ENCODE peak calls at places on chromosome 12, in nine cellular contexts. One of them, this sample, is unnamed.

GRCh38 chr12:91804533-91804932 is 341.1 kb downstream of the BTG1 start:
- DNase-seq in CD4-positive, alpha-beta T cell: no peak
- DNase-seq in fibroblast of pulmonary artery: no peak
- DNase-seq in brain microvascular endothelial cell: peak
- DNase-seq in AG04450: no peak
- DNase-seq in right lobe of liver: no peak
- DNase-seq in heart right ventricle: no peak
- DNase-seq in MCF 10A: peak
- DNase-seq in spleen: no peak
- DNase-seq in this sample: no peak

GRCh38 chr12:19959353-19959752 is 409.0 kb upstream of the PDE3A start:
- DNase-seq in CD4-positive, alpha-beta T cell: no peak
- DNase-seq in spleen: no peak
- DNase-seq in fibroblast of pulmonary artery: peak
- DNase-seq in MCF 10A: no peak
- DNase-seq in right lobe of liver: no peak
- DNase-seq in AG04450: no peak
- DNase-seq in heart right ventricle: no peak
- DNase-seq in brain microvascular endothelial cell: no peak
- DNase-seq in this sample: no peak

GRCh38 chr12:88299567-88300101 is 157.5 kb downstream of the TMTC3 start:
- DNase-seq in MCF 10A: peak
- DNase-seq in CD4-positive, alpha-beta T cell: no peak
- DNase-seq in right lobe of liver: no peak
- DNase-seq in heart right ventricle: no peak
- DNase-seq in brain microvascular endothelial cell: peak
- DNase-seq in fibroblast of pulmonary artery: peak
- DNase-seq in spleen: no peak
- DNase-seq in AG04450: peak
- DNase-seq in this sample: peak

GRCh38 chr12:46752396-46752795 is 73.4 kb downstream of the SLC38A4 start:
- DNase-seq in AG04450: no peak
- DNase-seq in fibroblast of pulmonary artery: no peak
- DNase-seq in right lobe of liver: no peak
- DNase-seq in heart right ventricle: no peak
- DNase-seq in CD4-positive, alpha-beta T cell: no peak
- DNase-seq in brain microvascular endothelial cell: no peak
- DNase-seq in spleen: no peak
- DNase-seq in MCF 10A: no peak
- DNase-seq in this sample: no peak

GRCh38 chr12:131912526-131913274 is 16.4 kb upstream of the PUS1 start:
- DNase-seq in CD4-positive, alpha-beta T cell: no peak
- DNase-seq in brain microvascular endothelial cell: peak
- DNase-seq in heart right ventricle: peak
- DNase-seq in right lobe of liver: peak
- DNase-seq in fibroblast of pulmonary artery: peak
- DNase-seq in AG04450: peak
- DNase-seq in spleen: no peak
- DNase-seq in MCF 10A: peak
- DNase-seq in this sample: no peak

GRCh38 chr12:50862316-50862715 is 19.6 kb downstream of the TMPRSS12 start:
- DNase-seq in heart right ventricle: no peak
- DNase-seq in right lobe of liver: no peak
- DNase-seq in brain microvascular endothelial cell: peak
- DNase-seq in MCF 10A: peak
- DNase-seq in AG04450: no peak
- DNase-seq in fibroblast of pulmonary artery: peak
- DNase-seq in CD4-positive, alpha-beta T cell: no peak
- DNase-seq in spleen: no peak
- DNase-seq in this sample: no peak

GRCh38 chr12:49098035-49098451 is 3.4 kb upstream of the DHH start:
- DNase-seq in MCF 10A: peak
- DNase-seq in right lobe of liver: no peak
- DNase-seq in brain microvascular endothelial cell: no peak
- DNase-seq in CD4-positive, alpha-beta T cell: peak
- DNase-seq in AG04450: no peak
- DNase-seq in heart right ventricle: no peak
- DNase-seq in fibroblast of pulmonary artery: peak
- DNase-seq in spleen: peak
- DNase-seq in this sample: peak

GRCh38 chr12:7017870-7018349 is 366 bp downstream of the LPCAT3 start:
- DNase-seq in AG04450: no peak
- DNase-seq in fibroblast of pulmonary artery: no peak
- DNase-seq in spleen: no peak
- DNase-seq in heart right ventricle: no peak
- DNase-seq in right lobe of liver: no peak
- DNase-seq in brain microvascular endothelial cell: peak
- DNase-seq in CD4-positive, alpha-beta T cell: no peak
- DNase-seq in MCF 10A: no peak
- DNase-seq in this sample: peak

GRCh38 chr12:83573676-83574075 is 887.0 kb downstream of the TMTC2 start:
- DNase-seq in AG04450: no peak
- DNase-seq in fibroblast of pulmonary artery: peak
- DNase-seq in right lobe of liver: no peak
- DNase-seq in CD4-positive, alpha-beta T cell: no peak
- DNase-seq in brain microvascular endothelial cell: peak
- DNase-seq in spleen: no peak
- DNase-seq in heart right ventricle: no peak
- DNase-seq in MCF 10A: peak
- DNase-seq in this sample: no peak

GRCh38 chr12:116092776-116093175 is 184.7 kb downstream of the MED13L start:
- DNase-seq in right lobe of liver: no peak
- DNase-seq in AG04450: no peak
- DNase-seq in fibroblast of pulmonary artery: no peak
- DNase-seq in heart right ventricle: no peak
- DNase-seq in spleen: no peak
- DNase-seq in CD4-positive, alpha-beta T cell: no peak
- DNase-seq in brain microvascular endothelial cell: no peak
- DNase-seq in MCF 10A: no peak
- DNase-seq in this sample: no peak

GRCh38 chr12:131139363-131140068 is 185.8 kb downstream of the ADGRD1 start:
- DNase-seq in CD4-positive, alpha-beta T cell: no peak
- DNase-seq in right lobe of liver: no peak
- DNase-seq in heart right ventricle: no peak
- DNase-seq in spleen: peak
- DNase-seq in brain microvascular endothelial cell: no peak
- DNase-seq in MCF 10A: no peak
- DNase-seq in fibroblast of pulmonary artery: no peak
- DNase-seq in AG04450: no peak
- DNase-seq in this sample: no peak

GRCh38 chr12:12592930-12593329 is 18.7 kb upstream of the CREBL2 start:
- DNase-seq in heart right ventricle: no peak
- DNase-seq in AG04450: no peak
- DNase-seq in MCF 10A: no peak
- DNase-seq in CD4-positive, alpha-beta T cell: no peak
- DNase-seq in fibroblast of pulmonary artery: peak
- DNase-seq in brain microvascular endothelial cell: peak
- DNase-seq in right lobe of liver: no peak
- DNase-seq in spleen: no peak
- DNase-seq in this sample: no peak

GRCh38 chr12:45231515-45232145 is 15.7 kb downstream of the ANO6 start:
- DNase-seq in MCF 10A: peak
- DNase-seq in CD4-positive, alpha-beta T cell: no peak
- DNase-seq in spleen: no peak
- DNase-seq in brain microvascular endothelial cell: peak
- DNase-seq in heart right ventricle: no peak
- DNase-seq in fibroblast of pulmonary artery: peak
- DNase-seq in AG04450: no peak
- DNase-seq in right lobe of liver: no peak
- DNase-seq in this sample: no peak

GRCh38 chr12:65905941-65906471 is 81.7 kb downstream of the HMGA2 start:
- DNase-seq in CD4-positive, alpha-beta T cell: no peak
- DNase-seq in spleen: no peak
- DNase-seq in right lobe of liver: no peak
- DNase-seq in brain microvascular endothelial cell: no peak
- DNase-seq in MCF 10A: no peak
- DNase-seq in fibroblast of pulmonary artery: no peak
- DNase-seq in AG04450: no peak
- DNase-seq in heart right ventricle: no peak
- DNase-seq in this sample: no peak

DNA sequence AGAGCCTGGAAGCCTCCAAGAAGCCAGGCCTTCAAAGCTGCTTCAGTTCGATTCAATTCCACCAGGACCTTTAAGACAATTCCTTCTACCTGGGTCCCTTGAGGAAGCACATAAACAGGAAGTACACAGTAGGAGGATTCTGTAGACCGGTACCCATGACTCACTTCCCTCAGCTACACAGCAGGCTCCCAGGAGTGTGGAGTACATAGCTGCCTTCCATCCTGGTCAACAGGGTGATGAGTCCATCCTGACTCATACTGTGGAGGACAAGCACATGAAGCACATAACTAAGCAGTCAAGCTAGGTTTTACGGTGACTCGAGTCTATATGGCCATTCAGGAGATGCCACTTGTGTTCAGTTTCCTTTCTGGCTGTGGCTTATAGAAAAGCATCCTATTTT is 197.6 kb upstream of the RBM19 start:
- DNase-seq in right lobe of liver: no peak
- DNase-seq in MCF 10A: peak
- DNase-seq in AG04450: peak
- DNase-seq in fibroblast of pulmonary artery: peak
- DNase-seq in CD4-positive, alpha-beta T cell: no peak
- DNase-seq in heart right ventricle: no peak
- DNase-seq in spleen: no peak
- DNase-seq in brain microvascular endothelial cell: peak
- DNase-seq in this sample: no peak
- TF ChIP-seq CTCF in right lobe of liver: no peak
- TF ChIP-seq CTCF in MCF 10A: no peak
- TF ChIP-seq CTCF in AG04450: no peak
- TF ChIP-seq CTCF in fibroblast of pulmonary artery: no peak
- TF ChIP-seq CTCF in CD4-positive, alpha-beta T cell: no peak
- TF ChIP-seq CTCF in heart right ventricle: no peak
- TF ChIP-seq CTCF in spleen: no peak
- TF ChIP-seq CTCF in brain microvascular endothelial cell: no peak
- TF ChIP-seq CTCF in this sample: no peak

GRCh38 chr12:119869720-119870119 is 7.4 kb downstream of the CIT start:
- DNase-seq in heart right ventricle: no peak
- DNase-seq in brain microvascular endothelial cell: peak
- DNase-seq in right lobe of liver: no peak
- DNase-seq in MCF 10A: peak
- DNase-seq in AG04450: peak
- DNase-seq in CD4-positive, alpha-beta T cell: no peak
- DNase-seq in fibroblast of pulmonary artery: peak
- DNase-seq in spleen: no peak
- DNase-seq in this sample: no peak
- TF ChIP-seq CTCF in heart right ventricle: no peak
- TF ChIP-seq CTCF in brain microvascular endothelial cell: peak
- TF ChIP-seq CTCF in right lobe of liver: no peak
- TF ChIP-seq CTCF in MCF 10A: no peak
- TF ChIP-seq CTCF in AG04450: peak
- TF ChIP-seq CTCF in CD4-positive, alpha-beta T cell: no peak
- TF ChIP-seq CTCF in fibroblast of pulmonary artery: peak
- TF ChIP-seq CTCF in spleen: no peak
- TF ChIP-seq CTCF in this sample: no peak

GRCh38 chr12:53701518-53702264 is 25.6 kb downstream of the CALCOCO1 start:
- DNase-seq in brain microvascular endothelial cell: peak
- DNase-seq in heart right ventricle: peak
- DNase-seq in right lobe of liver: peak
- DNase-seq in AG04450: peak
- DNase-seq in spleen: peak
- DNase-seq in CD4-positive, alpha-beta T cell: peak
- DNase-seq in MCF 10A: peak
- DNase-seq in fibroblast of pulmonary artery: peak
- DNase-seq in this sample: peak
- TF ChIP-seq CTCF in brain microvascular endothelial cell: peak
- TF ChIP-seq CTCF in heart right ventricle: peak
- TF ChIP-seq CTCF in right lobe of liver: peak
- TF ChIP-seq CTCF in AG04450: peak
- TF ChIP-seq CTCF in spleen: peak
- TF ChIP-seq CTCF in CD4-positive, alpha-beta T cell: peak
- TF ChIP-seq CTCF in MCF 10A: peak
- TF ChIP-seq CTCF in fibroblast of pulmonary artery: peak
- TF ChIP-seq CTCF in this sample: peak

GRCh38 chr12:122893208-122894151 is 2.4 kb downstream of the VPS37B start:
- DNase-seq in fibroblast of pulmonary artery: no peak
- DNase-seq in spleen: no peak
- DNase-seq in brain microvascular endothelial cell: no peak
- DNase-seq in AG04450: no peak
- DNase-seq in heart right ventricle: no peak
- DNase-seq in CD4-positive, alpha-beta T cell: no peak
- DNase-seq in MCF 10A: no peak
- DNase-seq in right lobe of liver: no peak
- DNase-seq in this sample: no peak
- TF ChIP-seq CTCF in fibroblast of pulmonary artery: no peak
- TF ChIP-seq CTCF in spleen: no peak
- TF ChIP-seq CTCF in brain microvascular endothelial cell: no peak
- TF ChIP-seq CTCF in AG04450: no peak
- TF ChIP-seq CTCF in heart right ventricle: no peak
- TF ChIP-seq CTCF in CD4-positive, alpha-beta T cell: no peak
- TF ChIP-seq CTCF in MCF 10A: no peak
- TF ChIP-seq CTCF in right lobe of liver: no peak
- TF ChIP-seq CTCF in this sample: no peak

GRCh38 chr12:4134833-4135597 is 138.5 kb upstream of the CCND2 start:
- DNase-seq in spleen: no peak
- DNase-seq in right lobe of liver: no peak
- DNase-seq in CD4-positive, alpha-beta T cell: no peak
- DNase-seq in AG04450: no peak
- DNase-seq in fibroblast of pulmonary artery: no peak
- DNase-seq in heart right ventricle: no peak
- DNase-seq in brain microvascular endothelial cell: no peak
- DNase-seq in MCF 10A: no peak
- DNase-seq in this sample: no peak
- TF ChIP-seq CTCF in spleen: no peak
- TF ChIP-seq CTCF in right lobe of liver: no peak
- TF ChIP-seq CTCF in CD4-positive, alpha-beta T cell: no peak
- TF ChIP-seq CTCF in AG04450: no peak
- TF ChIP-seq CTCF in fibroblast of pulmonary artery: no peak
- TF ChIP-seq CTCF in heart right ventricle: no peak
- TF ChIP-seq CTCF in brain microvascular endothelial cell: no peak
- TF ChIP-seq CTCF in MCF 10A: no peak
- TF ChIP-seq CTCF in this sample: no peak

DNA sequence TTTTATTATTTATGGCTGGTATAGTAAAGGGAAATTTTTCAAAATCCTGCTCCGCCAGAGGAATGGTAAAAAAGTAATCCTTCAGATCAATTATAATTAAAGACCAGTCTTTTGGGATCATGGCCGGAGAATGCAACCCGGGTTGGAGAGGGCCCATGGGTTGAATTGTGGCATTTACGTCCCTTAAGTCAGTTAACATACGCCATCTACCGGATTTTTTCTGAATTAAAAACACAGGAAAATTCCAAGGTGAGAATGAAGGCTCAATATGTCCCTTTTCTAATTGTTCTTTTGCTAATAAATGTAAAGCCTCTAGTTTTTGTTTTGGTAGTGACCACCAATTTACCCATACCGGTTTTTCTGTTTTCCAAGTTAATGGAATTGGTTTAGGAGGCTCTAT is 602.8 kb downstream of the ALG10 start:
- DNase-seq in AG04450: no peak
- DNase-seq in right lobe of liver: no peak
- DNase-seq in MCF 10A: peak
- DNase-seq in fibroblast of pulmonary artery: no peak
- DNase-seq in CD4-positive, alpha-beta T cell: no peak
- DNase-seq in brain microvascular endothelial cell: peak
- DNase-seq in heart right ventricle: no peak
- DNase-seq in spleen: no peak
- DNase-seq in this sample: no peak
- TF ChIP-seq CTCF in AG04450: no peak
- TF ChIP-seq CTCF in right lobe of liver: peak
- TF ChIP-seq CTCF in MCF 10A: peak
- TF ChIP-seq CTCF in fibroblast of pulmonary artery: no peak
- TF ChIP-seq CTCF in CD4-positive, alpha-beta T cell: no peak
- TF ChIP-seq CTCF in brain microvascular endothelial cell: no peak
- TF ChIP-seq CTCF in heart right ventricle: peak
- TF ChIP-seq CTCF in spleen: no peak
- TF ChIP-seq CTCF in this sample: peak

This sample was measured in activated CD8-positive, alpha-beta T cell treated with anti-CD3 and anti-CD28 coated beads for 36 hours.